ENCODE peak calls at places on chromosomes 5 and 9, in ten cellular contexts. Z is CD8-positive, alpha-beta T cell; J is omental fat pad; C is amniotic stem cell; S is activated CD8-positive, alpha-beta memory T cell treated with anti-CD3 and anti-CD28 coated beads, Interleukin-2, amount 50 U/mL, for 48 hours; N is germinal center; Y is AG04449; P is LoVo; V is esophagus squamous epithelium; W is HS-27A. D is an unnamed sample.

GRCh38 chr5:79636981-79637733 is 24.9 kb downstream of the TENT2 start:
- DNase-seq in Z (no peak), J (no peak), C (no peak), S (no peak), N (no peak), Y (no peak), P (no peak), V (no peak), W (no peak), D (no peak)

GRCh38 chr9:72271617-72272478 is 93.2 kb downstream of the ZFAND5 start:
- DNase-seq in Z (no peak), J (peak), C (peak), S (peak), N (peak), Y (no peak), P (peak), V (no peak), W (no peak), D (peak)

GRCh38 chr5:13739462-13739861 is 205.0 kb downstream of the DNAH5 start:
- DNase-seq in Z (no peak), J (no peak), C (no peak), S (no peak), N (no peak), Y (no peak), P (no peak), V (no peak), W (no peak), D (no peak)

GRCh38 chr5:149995385-149996085 is 4.9 kb downstream of the TIGD6 start:
- DNase-seq in Z (no peak), J (no peak), C (no peak), S (no peak), N (no peak), Y (no peak), P (no peak), V (no peak), W (no peak), D (no peak)

GRCh38 chr9:130144703-130145102 is 27.5 kb upstream of the NCS1 start:
- DNase-seq in Z (no peak), J (no peak), C (no peak), S (no peak), N (no peak), Y (no peak), P (no peak), V (no peak), W (no peak), D (no peak)

GRCh38 chr5:179207470-179207869 is 137.8 kb downstream of the ADAMTS2 start:
- DNase-seq in Z (no peak), J (no peak), C (no peak), S (no peak), N (no peak), Y (no peak), P (no peak), V (no peak), W (no peak), D (no peak)

GRCh38 chr5:114261989-114262388 is 99.9 kb upstream of the KCNN2 start:
- DNase-seq in Z (no peak), J (no peak), C (no peak), S (no peak), N (no peak), Y (no peak), P (no peak), V (no peak), W (no peak), D (no peak)

GRCh38 chr5:160923431-160923830 is 71.4 kb upstream of the ATP10B start:
- DNase-seq in Z (no peak), J (no peak), C (no peak), S (no peak), N (no peak), Y (no peak), P (no peak), V (no peak), W (no peak), D (no peak)

GRCh38 chr5:4643190-4643589 is 496.9 kb upstream of the ADAMTS16 start:
- DNase-seq in Z (no peak), J (no peak), C (no peak), S (no peak), N (no peak), Y (no peak), P (no peak), V (no peak), W (no peak), D (no peak)

GRCh38 chr9:78004478-78005229 is 27.0 kb downstream of the GNAQ start:
- DNase-seq in Z (no peak), J (no peak), C (no peak), S (no peak), N (no peak), Y (no peak), P (peak), V (no peak), W (no peak), D (no peak)

GRCh38 chr9:94472766-94473165 is 82.1 kb upstream of the PCAT7 start:
- DNase-seq in Z (no peak), J (no peak), C (no peak), S (no peak), N (no peak), Y (no peak), P (no peak), V (no peak), W (peak), D (no peak)

GRCh38 chr9:125835655-125836054 is 88.5 kb downstream of the PBX3 start:
- DNase-seq in Z (no peak), J (no peak), C (no peak), S (no peak), N (no peak), Y (no peak), P (no peak), V (no peak), W (no peak), D (no peak)

GRCh38 chr5:94181940-94182339 is 436.5 kb downstream of the KIAA0825 start:
- DNase-seq in Z (no peak), J (no peak), C (no peak), S (no peak), N (no peak), Y (no peak), P (no peak), V (no peak), W (no peak), D (peak)

GRCh38 chr5:133348406-133348805 is 263.9 kb downstream of the FSTL4 start:
- DNase-seq in Z (no peak), J (no peak), C (no peak), S (no peak), N (no peak), Y (no peak), P (no peak), V (no peak), W (no peak), D (no peak)